ENCODE peak calls at places on chromosome 12, in six cellular contexts. W is HFFc6, T is kidney epithelial cell, P is ovary, O is H1, M is left lobe of liver. E is an unnamed sample.

GRCh38 chr12:102423447-102423846 is 56.9 kb downstream of the IGF1 start:
- DNase-seq in M (no peak), O (no peak), P (no peak), W (no peak), T (no peak), E (no peak)

GRCh38 chr12:80216890-80217559 is 117.7 kb downstream of the OTOGL start:
- DNase-seq in O (no peak), M (no peak), W (no peak), T (no peak), P (no peak), E (no peak)

GRCh38 chr12:124713436-124714082 is 146.1 kb upstream of the NCOR2 start:
- DNase-seq in T (peak; percentile 73), M (peak; percentile 58), W (no peak), P (no peak), O (no peak), E (no peak)

GRCh38 chr12:2811791-2812190 is 677 bp upstream of the ITFG2 start:
- DNase-seq in O (no peak), M (no peak), T (no peak), W (no peak), P (no peak), E (no peak)

GRCh38 chr12:9786726-9787339 is 26.1 kb upstream of the CD69 start:
- DNase-seq in P (no peak), M (no peak), O (no peak), W (no peak), T (no peak), E (no peak)

GRCh38 chr12:108363565-108363964 is 24.5 kb upstream of the CMKLR1 start:
- DNase-seq in O (no peak), P (no peak), W (no peak), T (no peak), M (no peak), E (no peak)

GRCh38 chr12:6852651-6853354 is 853 bp downstream of the USP5 start:
- DNase-seq in P (peak; percentile 55), M (no peak), W (peak; percentile 78), T (no peak), O (no peak), E (no peak)

GRCh38 chr12:2288001-2288400 is 235.2 kb downstream of the CACNA1C start:
- DNase-seq in P (no peak), O (no peak), W (peak; percentile 53), T (no peak), M (peak; percentile 27), E (no peak)

GRCh38 chr12:25653487-25654175 is 100.5 kb upstream of the LMNTD1 start:
- DNase-seq in T (no peak), P (no peak), O (no peak), W (no peak), M (no peak), E (no peak)

GRCh38 chr12:118336123-118336522 is 36.6 kb downstream of the TAOK3 start:
- DNase-seq in P (no peak), T (no peak), W (no peak), M (no peak), O (no peak), E (no peak)

GRCh38 chr12:93714382-93714781 is 37.2 kb downstream of the CRADD start:
- DNase-seq in P (no peak), O (no peak), M (no peak), W (peak; percentile 66), T (no peak), E (no peak)

GRCh38 chr12:88141774-88142609 is at the start of the genes CEP290 and TMTC3:
- DNase-seq in M (peak; percentile 99), O (peak; percentile 97), W (peak; percentile 100), P (peak; percentile 94), T (peak; percentile 100), E (peak; percentile 94)

GRCh38 chr12:6943387-6943718 is 263 bp upstream of the RNU7-1 start:
- DNase-seq in O (no peak), T (peak; percentile 70), W (peak; percentile 89), P (peak; percentile 91), M (peak; percentile 80), E (peak; percentile 86)

GRCh38 chr12:132070298-132070697 is 73.8 kb downstream of the DDX51 start:
- DNase-seq in M (no peak), T (no peak), O (no peak), W (no peak), P (no peak), E (no peak)

GRCh38 chr12:24561411-24561871 is 387.5 kb downstream of the BCAT1 start:
- DNase-seq in M (peak; percentile 64), T (no peak), W (no peak), O (no peak), P (no peak), E (peak; percentile 51)

GRCh38 chr12:111932241-111932640 is 80.7 kb downstream of the TMEM116 start:
- DNase-seq in O (no peak), M (no peak), W (no peak), T (no peak), P (no peak), E (no peak)

GRCh38 chr12:122437656-122438121 is 15.2 kb upstream of the CLIP1 start:
- DNase-seq in P (peak; percentile 49), O (no peak), T (no peak), W (peak; percentile 30), M (no peak), E (no peak)

E was measured in right lobe of liver.